ENCODE peak calls at places on chromosomes 3 and 15, in eight cellular contexts. C is heart right ventricle; W is H7; T is mammary epithelial cell; R is pancreas; G is CD8-positive, alpha-beta memory T cell; K is ascending aorta; N is effector memory CD4-positive, alpha-beta T cell. D is an unnamed sample. For H3K27me3, the result is how much of the 10 kb centered on the place peaks cover.

GRCh38 chr3:197394464-197395321 is 96.3 kb upstream of the DLG1 start:
- DNase-seq in C (peak), W (peak), T (peak), R (no peak), G (peak), K (no peak), N (no peak), D (peak)

GRCh38 chr15:90340345-90340744 is 11.7 kb upstream of the ZNF774 start:
- DNase-seq in C (no peak), W (peak), T (no peak), R (no peak), G (no peak), K (no peak), N (no peak), D (no peak)

GRCh38 chr15:84752700-84753099 is 4.3 kb downstream of the ZNF592 start:
- DNase-seq in C (no peak), W (no peak), T (no peak), R (no peak), G (no peak), K (no peak), N (no peak), D (no peak)

GRCh38 chr15:81296673-81297072 is 27.3 kb downstream of the STARD5 start:
- DNase-seq in C (peak), W (no peak), T (no peak), R (no peak), G (peak), K (peak), N (peak), D (no peak)

GRCh38 chr3:57161131-57161538 is 4.0 kb downstream of the IL17RD start:
- DNase-seq in C (no peak), W (no peak), T (no peak), R (no peak), G (no peak), K (no peak), N (no peak), D (no peak)

GRCh38 chr3:57164217-57164605 is 942 bp downstream of the IL17RD start:
- DNase-seq in C (peak), W (peak), T (peak), R (peak), G (no peak), K (no peak), N (no peak), D (peak)

GRCh38 chr3:100957407-100958100 is 35.7 kb downstream of the ABI3BP start:
- DNase-seq in C (no peak), W (no peak), T (no peak), R (no peak), G (no peak), K (no peak), N (no peak), D (no peak)

GRCh38 chr3:137347132-137347531 is 389.3 kb downstream of the IL20RB start:
- DNase-seq in C (no peak), W (peak), T (no peak), R (no peak), G (no peak), K (no peak), N (no peak), D (no peak)

GRCh38 chr3:179706233-179706632 is 53.4 kb downstream of the USP13 start:
- DNase-seq in C (no peak), W (no peak), T (no peak), R (no peak), G (no peak), K (no peak), N (no peak), D (peak)

GRCh38 chr3:37622999-37623883 is 238.4 kb upstream of the CTDSPL start:
- DNase-seq in C (no peak), W (no peak), T (no peak), R (no peak), G (no peak), K (no peak), N (no peak), D (no peak)

GRCh38 chr3:52095990-52096775 is 39.8 kb upstream of the DUSP7 start:
- DNase-seq in C (no peak), W (no peak), T (peak), R (no peak), G (peak), K (no peak), N (no peak), D (no peak)

GRCh38 chr3:156459434-156459833 is 95.5 kb downstream of the SSR3 start:
- DNase-seq in C (peak), W (no peak), T (no peak), R (no peak), G (no peak), K (peak), N (no peak), D (no peak)

GRCh38 chr3:140850210-140850955 is 91.3 kb upstream of the SLC25A36 start:
- DNase-seq in C (no peak), W (no peak), T (peak), R (no peak), G (no peak), K (no peak), N (no peak), D (peak)

GRCh38 chr15:82851981-82852511 is 42.6 kb downstream of the WHAMM start:
- DNase-seq in C (no peak), W (no peak), T (no peak), R (no peak), G (no peak), K (no peak), N (no peak), D (no peak)

GRCh38 chr3:123660276-123660675 is 75.4 kb upstream of the HACD2 start:
- DNase-seq in C (no peak), W (no peak), T (no peak), R (no peak), G (no peak), K (no peak), N (no peak), D (no peak)

GRCh38 chr15:85730001-85730820 is 64.5 kb downstream of the KLHL25 start:
- DNase-seq in C (no peak), W (peak), T (peak), R (no peak), G (peak), K (no peak), N (peak), D (peak)

GRCh38 chr3:134978658-134979057 is 183.6 kb downstream of the EPHB1 start:
- DNase-seq in C (no peak), W (no peak), T (no peak), R (no peak), G (no peak), K (no peak), N (no peak), D (peak)

GRCh38 chr3:146189519-146190173 is 28.7 kb upstream of the PLOD2 start:
- DNase-seq in C (no peak), W (peak), T (peak), R (no peak), G (no peak), K (no peak), N (no peak), D (peak)

GRCh38 chr3:133426721-133427120 is 26.9 kb downstream of the BFSP2 start:
- DNase-seq in C (no peak), W (no peak), T (peak), R (no peak), G (no peak), K (no peak), N (no peak), D (no peak)

GRCh38 chr3:49689046-49689886 is at the start of the genes MST1 and RNF123:
- DNase-seq in C (peak), W (peak), T (peak), R (peak), G (peak), K (peak), N (peak), D (peak)

GRCh38 chr3:159229161-159229560 is 427.3 kb downstream of the MFSD1 start:
- DNase-seq in C (no peak), W (peak), T (no peak), R (no peak), G (no peak), K (no peak), N (no peak), D (no peak)

GRCh38 chr3:96843505-96844203 is 29.3 kb downstream of the EPHA6 start:
- DNase-seq in C (no peak), W (no peak), T (no peak), R (no peak), G (no peak), K (no peak), N (no peak), D (peak)

GRCh38 chr15:63938486-63939061 is 104.8 kb upstream of the HERC1 start:
- DNase-seq in C (no peak), W (no peak), T (no peak), R (no peak), G (no peak), K (no peak), N (no peak), D (no peak)

GRCh38 chr3:12308517-12308916 is 19.6 kb downstream of the PPARG start:
- DNase-seq in C (no peak), W (no peak), T (peak), R (no peak), G (no peak), K (no peak), N (no peak), D (no peak)

GRCh38 chr15:89243046-89243690 is 611 bp upstream of the FANCI start:
- DNase-seq in C (no peak), W (peak), T (no peak), R (no peak), G (no peak), K (peak), N (no peak), D (no peak)

GRCh38 chr3:157129782-157130137 is 30.2 kb downstream of the CCNL1 start:
- DNase-seq in C (no peak), W (peak), T (peak), R (no peak), G (no peak), K (no peak), N (no peak), D (peak)

GRCh38 chr15:70329179-70329578 is 231.5 kb upstream of the TLE3 start:
- DNase-seq in C (no peak), W (no peak), T (no peak), R (no peak), G (no peak), K (peak), N (no peak), D (no peak)

GRCh38 chr3:14514323-14514720 is 25.8 kb downstream of the GRIP2 start:
- DNase-seq in C (no peak), W (no peak), T (peak), R (no peak), G (no peak), K (peak), N (no peak), D (no peak)

GRCh38 chr3:128052831-128053419 is 688 bp downstream of the SEC61A1 start:
- DNase-seq in C (no peak), W (no peak), T (no peak), R (no peak), G (no peak), K (no peak), N (no peak), D (peak)

GRCh38 chr3:84439476-84439875 is 519.3 kb upstream of the CADM2 start:
- DNase-seq in C (no peak), W (no peak), T (no peak), R (no peak), G (no peak), K (no peak), N (no peak), D (no peak)

GRCh38 chr15:43440721-43441281 is 52.2 kb downstream of the TP53BP1 start:
- DNase-seq in C (no peak), W (peak), T (peak), R (no peak), G (no peak), K (peak), N (no peak), D (peak)

GRCh38 chr15:80251505-80252280 is at the start of gene CTXND1:
- DNase-seq in C (no peak), W (peak), T (no peak), R (peak), G (no peak), K (peak), N (no peak), D (peak)

GRCh38 chr15:57419335-57419734 is 43.0 kb downstream of the CGNL1 start:
- DNase-seq in C (no peak), W (no peak), T (no peak), R (no peak), G (no peak), K (no peak), N (no peak), D (no peak)

GRCh38 chr3:174958671-174959328 is 99.7 kb downstream of the NAALADL2 start:
- DNase-seq in C (no peak), W (no peak), T (no peak), R (no peak), G (no peak), K (no peak), N (no peak), D (no peak)

GRCh38 chr3:190381356-190381940 is 6.5 kb upstream of the CLDN16 start:
- DNase-seq in C (no peak), W (no peak), T (peak), R (no peak), G (no peak), K (no peak), N (no peak), D (no peak)

GRCh38 chr15:89490550-89491315 is 5.7 kb downstream of the RHCG start:
- DNase-seq in C (no peak), W (no peak), T (no peak), R (peak), G (no peak), K (no peak), N (no peak), D (no peak)

DNA sequence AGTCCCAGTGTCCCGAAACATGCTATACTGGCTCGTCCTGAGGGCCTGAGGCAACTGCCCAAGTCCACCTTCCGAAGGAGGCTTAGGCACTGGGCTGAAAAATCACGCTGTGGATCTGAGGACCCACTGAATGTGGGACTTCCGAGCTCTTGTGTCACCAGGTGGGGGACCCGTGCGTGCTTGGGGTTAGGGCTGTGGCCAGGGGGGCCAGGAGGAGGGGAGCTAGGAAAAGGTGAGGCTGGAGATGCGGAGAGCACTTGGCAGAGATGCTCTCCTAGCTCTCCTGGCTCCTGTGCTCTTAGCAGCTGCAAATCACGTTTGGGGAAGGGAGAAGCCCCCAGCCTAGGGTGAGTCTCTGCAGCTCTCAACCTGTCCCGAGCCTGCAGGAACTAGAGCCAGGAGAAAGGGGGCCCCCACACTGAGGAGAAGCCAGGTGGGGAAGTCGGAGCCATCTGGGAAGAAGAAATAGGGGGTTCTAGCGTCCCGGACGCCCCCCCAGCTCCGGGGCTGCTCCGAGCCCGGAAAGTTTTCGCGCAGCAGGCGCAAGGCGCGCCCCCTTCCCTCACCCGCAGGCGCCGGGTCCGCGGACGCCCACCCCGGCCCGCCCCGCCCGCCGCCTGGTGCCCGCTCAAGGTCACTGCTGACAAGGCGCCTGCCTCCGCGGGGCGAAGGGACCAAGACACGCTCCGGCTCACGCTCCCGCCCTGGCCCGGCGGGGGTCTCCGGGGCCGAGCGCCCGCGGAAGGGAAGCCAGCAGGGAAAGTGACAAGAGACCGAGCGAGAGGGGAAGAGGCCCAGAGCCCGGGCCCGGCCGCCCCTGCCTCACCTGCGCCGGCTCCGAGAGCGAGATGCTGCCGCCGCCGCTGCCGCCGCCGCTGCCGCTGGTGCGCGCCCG is 108.7 kb upstream of the SLC6A11 start:
- DNase-seq in C (no peak), W (peak), T (no peak), R (peak), G (no peak), K (no peak), N (no peak), D (no peak)
- H3K27me3 ChIP-seq in C (under half), W (under half), T (under half), R (under half), G (under half), K (under half), N (under half), D (under half)

GRCh38 chr15:77710637-77711036 is 77.9 kb upstream of the LINGO1 start:
- DNase-seq in C (no peak), W (no peak), T (no peak), R (no peak), G (no peak), K (no peak), N (no peak), D (no peak)
- H3K27me3 ChIP-seq in C (under half), W (under half), T (under half), R (under half), G (under half), K (under half), N (under half), D (under half)

DNA sequence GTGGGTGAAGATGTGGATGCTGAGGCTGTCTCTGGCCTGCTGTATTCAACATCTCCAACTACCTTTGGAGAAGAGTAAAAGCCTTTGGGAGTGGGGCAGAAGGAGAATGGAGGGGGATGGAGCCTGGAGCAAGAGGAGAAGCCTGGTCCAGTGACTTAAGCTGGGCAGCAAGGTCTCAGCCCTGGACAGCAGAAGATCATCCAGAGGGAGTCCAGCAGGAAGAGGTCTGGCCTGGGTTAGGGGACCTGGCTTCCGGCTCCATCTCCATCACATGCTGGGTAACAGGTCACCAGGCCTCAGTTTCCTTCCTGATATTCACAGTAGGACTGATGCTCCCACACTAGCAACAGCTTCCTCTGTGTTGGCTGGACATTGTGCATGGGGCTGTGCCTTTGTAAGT is 3.8 kb upstream of the ISL2 start:
- DNase-seq in C (no peak), W (no peak), T (no peak), R (no peak), G (no peak), K (no peak), N (no peak), D (no peak)
- H3K27me3 ChIP-seq in C (under half), W (under half), T (under half), R (under half), G (under half), K (under half), N (under half), D (under half)

DNA sequence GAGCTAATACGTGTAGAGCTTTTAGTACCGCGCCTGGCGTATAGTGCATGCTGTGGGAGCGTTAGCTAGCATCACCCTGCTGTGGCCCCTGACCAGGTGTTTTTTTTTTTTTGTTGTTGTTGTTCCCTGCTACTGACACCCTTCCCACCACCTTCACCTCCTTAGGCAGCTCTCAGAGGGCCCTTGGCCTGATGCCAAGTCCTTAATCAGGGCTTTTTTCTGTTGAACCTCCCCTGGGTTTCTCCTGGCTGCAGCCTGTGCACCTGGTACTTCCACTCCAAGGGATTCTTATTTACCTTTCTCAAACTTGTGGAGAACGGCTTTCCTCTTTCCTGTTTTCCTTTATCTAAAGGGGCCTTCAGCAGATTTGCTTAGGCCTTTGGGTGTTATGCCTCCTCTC is 53.3 kb downstream of the SLC7A14 start:
- DNase-seq in C (no peak), W (no peak), T (no peak), R (no peak), G (no peak), K (no peak), N (no peak), D (no peak)
- H3K27me3 ChIP-seq in C (under half), W (under half), T (under half), R (under half), G (under half), K (under half), N (under half), D (under half)

DNA sequence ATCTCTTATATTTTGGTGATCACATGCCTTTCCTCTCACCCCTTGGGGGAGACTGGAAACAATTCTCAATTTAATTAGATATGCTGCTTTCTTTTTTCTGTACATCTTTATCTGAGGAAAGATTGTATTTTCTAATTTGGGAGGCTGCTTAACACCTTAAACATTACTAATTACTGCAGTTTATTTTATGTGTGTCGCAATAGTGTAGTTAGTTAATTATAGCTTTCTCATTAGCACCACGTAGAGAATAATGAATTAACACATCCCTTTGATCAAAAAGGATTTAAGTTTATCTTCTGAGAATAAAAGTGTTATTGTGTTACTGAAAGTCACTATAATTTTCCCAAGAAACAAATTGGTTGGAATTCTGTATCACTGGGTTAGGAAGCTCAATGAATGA is 4.2 kb downstream of the CHL1 start:
- DNase-seq in C (no peak), W (no peak), T (no peak), R (no peak), G (no peak), K (no peak), N (no peak), D (no peak)
- H3K27me3 ChIP-seq in C (under half), W (under half), T (under half), R (under half), G (under half), K (under half), N (under half), D (under half)

DNA sequence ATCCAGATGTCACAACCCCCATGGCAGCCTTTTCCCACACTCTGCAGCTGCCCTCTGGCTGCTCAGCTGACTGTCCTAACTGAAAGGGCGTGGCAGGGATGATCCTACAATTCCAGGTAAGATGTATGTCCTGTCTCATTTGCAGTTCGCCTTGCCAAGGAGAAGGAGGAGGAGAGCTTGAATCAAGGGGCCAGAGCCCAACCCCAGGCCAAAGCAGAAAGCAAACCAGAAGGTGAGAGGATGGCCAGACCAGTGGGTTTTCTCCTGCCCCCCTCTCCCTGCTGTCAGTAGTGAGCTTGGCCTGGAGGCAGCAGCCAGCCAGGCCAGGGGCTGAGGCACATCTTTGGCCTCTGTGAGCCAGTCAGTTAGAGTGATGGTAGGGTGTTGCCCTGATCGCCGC is 22.5 kb downstream of the SLC24A1 start:
- DNase-seq in C (no peak), W (no peak), T (no peak), R (no peak), G (no peak), K (no peak), N (no peak), D (no peak)
- H3K27me3 ChIP-seq in C (under half), W (under half), T (under half), R (under half), G (under half), K (under half), N (under half), D (under half)

GRCh38 chr3:152830245-152830644 is 4.7 kb upstream of the P2RY1 start:
- DNase-seq in C (no peak), W (no peak), T (no peak), R (no peak), G (no peak), K (no peak), N (no peak), D (no peak)

GRCh38 chr3:152834354-152835310 is at the start of gene P2RY1:
- DNase-seq in C (peak), W (peak), T (peak), R (peak), G (no peak), K (peak), N (no peak), D (peak)

GRCh38 chr3:152835311-152836102 is 576 bp downstream of the P2RY1 start:
- DNase-seq in C (peak), W (peak), T (peak), R (peak), G (no peak), K (peak), N (no peak), D (peak)

GRCh38 chr3:152832046-152832445 is 2.9 kb upstream of the P2RY1 start:
- DNase-seq in C (no peak), W (no peak), T (no peak), R (no peak), G (no peak), K (no peak), N (no peak), D (no peak)

GRCh38 chr3:152833089-152833488 is 1.8 kb upstream of the P2RY1 start:
- DNase-seq in C (no peak), W (no peak), T (no peak), R (no peak), G (no peak), K (no peak), N (no peak), D (no peak)
- H3K27me3 ChIP-seq in C (under half), W (under half), T (under half), R (under half), G (under half), K (under half), N (under half), D (under half)